ENCODE peak calls at places on chromosomes 1 and 21, in seven cellular contexts. F is A549, E is body of pancreas, N is IMR-90, A is MM.1S, V is right atrium auricular region, Y is pancreas. B is an unnamed sample. For H3K4me1, the result is how much of the 10 kb centered on the place peaks cover.

GRCh38 chr1:30476476-30476875 is 246.9 kb downstream of the MATN1 start:
- DNase-seq in F (no peak), E (no peak), N (no peak), A (no peak), V (no peak), Y (no peak), B (no peak)

GRCh38 chr1:204190212-204191211 is 5.8 kb downstream of the KISS1 start:
- DNase-seq in F (no peak), E (peak), N (peak), A (no peak), V (no peak), Y (peak), B (no peak)

GRCh38 chr1:9438431-9439073 is 100.7 kb upstream of the SLC25A33 start:
- DNase-seq in F (peak), E (peak), N (peak), A (no peak), V (peak), Y (peak), B (peak)

GRCh38 chr1:45356186-45356585 is 15.9 kb upstream of the MUTYH start:
- DNase-seq in F (no peak), E (no peak), N (peak), A (no peak), V (no peak), Y (no peak), B (no peak)

GRCh38 chr21:36788116-36788515 is 89.2 kb downstream of the SIM2 start:
- DNase-seq in F (peak), E (no peak), N (no peak), A (no peak), V (no peak), Y (no peak), B (no peak)

GRCh38 chr21:38506606-38507331 is 8.5 kb upstream of the ERG start:
- DNase-seq in F (no peak), E (no peak), N (no peak), A (no peak), V (no peak), Y (no peak), B (no peak)

GRCh38 chr1:72184099-72184695 is 98.1 kb downstream of the NEGR1 start:
- DNase-seq in F (no peak), E (no peak), N (no peak), A (no peak), V (no peak), Y (no peak), B (no peak)

GRCh38 chr1:189158155-189158554 is 1319.5 kb downstream of the BRINP3 start:
- DNase-seq in F (no peak), E (no peak), N (no peak), A (no peak), V (no peak), Y (no peak), B (no peak)

GRCh38 chr1:59028052-59028451 is 244.2 kb upstream of the JUN start:
- DNase-seq in F (no peak), E (no peak), N (no peak), A (no peak), V (no peak), Y (no peak), B (no peak)

GRCh38 chr1:56803561-56804156 is 15.5 kb downstream of the FYB2 start:
- DNase-seq in F (peak), E (peak), N (peak), A (peak), V (no peak), Y (no peak), B (no peak)

GRCh38 chr1:196997428-196997827 is 20.1 kb downstream of the CFHR5 start:
- DNase-seq in F (no peak), E (no peak), N (peak), A (no peak), V (no peak), Y (no peak), B (no peak)

GRCh38 chr1:84298688-84299535 is 2.6 kb upstream of the SAMD13 start:
- DNase-seq in F (peak), E (peak), N (no peak), A (no peak), V (no peak), Y (peak), B (peak)

GRCh38 chr1:201542166-201543045 is 3.5 kb downstream of the NAV1 start:
- DNase-seq in F (no peak), E (no peak), N (peak), A (no peak), V (no peak), Y (no peak), B (no peak)

GRCh38 chr21:18164933-18165332 is 79.7 kb upstream of the CHODL start:
- DNase-seq in F (no peak), E (no peak), N (no peak), A (peak), V (no peak), Y (no peak), B (no peak)

GRCh38 chr1:44848456-44849181 is 5.6 kb upstream of the PTCH2 start:
- DNase-seq in F (no peak), E (no peak), N (no peak), A (no peak), V (no peak), Y (no peak), B (no peak)

DNA sequence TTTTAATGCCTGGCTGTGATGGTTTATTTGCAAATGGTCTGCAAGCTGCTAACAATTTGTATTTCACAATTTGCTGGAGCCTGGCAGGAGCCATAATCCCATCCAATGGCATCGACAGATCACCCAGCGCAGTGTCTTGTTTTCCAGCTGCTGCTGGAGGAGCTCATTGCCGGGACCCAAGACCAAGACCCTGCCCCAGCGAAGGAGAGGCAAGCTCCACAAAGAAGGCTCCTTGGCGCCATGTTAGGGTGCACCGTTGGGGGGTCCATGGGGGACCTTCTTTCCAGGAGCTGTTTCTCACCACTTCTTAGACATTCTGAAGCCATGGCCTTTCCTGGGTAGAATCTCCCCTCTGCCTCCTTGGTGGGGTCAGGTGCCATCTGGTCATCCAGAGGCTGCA is 31.1 kb downstream of the AJAP1 start:
- DNase-seq in F (no peak), E (no peak), N (no peak), A (no peak), V (no peak), Y (no peak), B (no peak)
- H3K4me3 ChIP-seq in F (no peak), E (no peak), N (no peak), A (no peak), V (no peak), Y (no peak), B (no peak)

DNA sequence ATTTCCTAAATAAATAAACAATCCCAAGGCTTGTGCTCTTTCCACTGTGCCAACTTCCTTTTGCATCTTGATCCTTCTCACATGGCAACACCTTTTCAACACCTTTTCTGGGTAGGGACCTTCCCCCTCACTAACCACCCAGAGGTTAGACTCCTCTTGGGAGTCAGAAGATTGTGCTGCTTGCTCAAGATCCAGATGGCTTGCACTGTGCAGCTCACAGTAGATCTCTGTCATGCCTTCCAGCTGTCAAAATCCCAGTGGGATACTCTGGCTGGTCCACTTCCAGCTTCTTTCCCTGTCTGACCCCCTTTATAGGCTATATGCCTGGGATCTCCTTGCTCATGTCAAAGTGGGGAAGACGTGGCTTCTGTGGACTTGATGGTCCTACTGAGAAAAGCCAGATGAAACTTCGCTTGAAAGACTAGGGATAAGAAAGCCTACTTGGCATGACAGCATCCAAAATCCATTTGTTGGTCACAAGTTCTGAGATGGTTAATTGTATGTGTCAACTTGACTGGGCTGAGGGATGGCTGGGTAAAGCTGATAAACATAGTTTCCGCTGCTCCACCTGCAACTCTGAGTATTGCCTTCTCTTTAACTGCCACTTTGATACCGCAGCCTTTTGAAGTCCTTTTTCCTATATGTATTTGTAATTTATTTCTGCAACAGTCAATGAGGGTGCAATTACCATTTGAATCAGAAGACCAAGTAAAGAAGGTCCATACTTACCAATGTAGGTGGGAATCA is 74.5 kb downstream of the S1PR1 start:
- DNase-seq in F (no peak), E (no peak), N (no peak), A (no peak), V (no peak), Y (no peak), B (no peak)
- H3K4me1 ChIP-seq in F (under half), E (under half), N (under half), A (under half), V (under half), Y (under half), B (under half)

DNA sequence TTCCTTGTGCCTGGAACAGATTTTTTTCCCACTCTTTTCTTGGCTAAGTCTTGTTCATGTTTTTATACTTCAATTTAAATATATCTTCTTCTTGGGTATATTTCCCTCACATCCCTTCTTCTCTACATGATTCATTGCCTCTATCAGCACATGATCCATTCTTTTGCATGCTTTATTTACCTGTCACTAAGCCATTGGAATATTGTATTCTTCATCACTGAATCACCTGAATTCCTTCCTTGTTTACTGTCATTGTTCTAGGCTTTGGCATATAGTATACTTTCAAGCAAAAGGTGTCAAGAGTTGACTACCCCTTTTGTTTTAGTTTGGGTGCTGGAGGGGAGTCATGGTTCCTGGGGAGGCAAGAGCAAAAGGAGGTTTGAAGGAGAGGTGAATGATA is 464.5 kb upstream of the LRRC7 start:
- DNase-seq in F (no peak), E (no peak), N (no peak), A (no peak), V (no peak), Y (no peak), B (no peak)
- H3K4me3 ChIP-seq in F (no peak), E (no peak), N (no peak), A (no peak), V (no peak), Y (no peak), B (no peak)

GRCh38 chr1:98277111-98277510 is 356.3 kb upstream of the DPYD start:
- DNase-seq in F (no peak), E (no peak), N (peak), A (no peak), V (no peak), Y (no peak), B (no peak)

GRCh38 chr1:98276514-98276913 is 355.7 kb upstream of the DPYD start:
- DNase-seq in F (no peak), E (no peak), N (no peak), A (no peak), V (no peak), Y (no peak), B (no peak)

DNA sequence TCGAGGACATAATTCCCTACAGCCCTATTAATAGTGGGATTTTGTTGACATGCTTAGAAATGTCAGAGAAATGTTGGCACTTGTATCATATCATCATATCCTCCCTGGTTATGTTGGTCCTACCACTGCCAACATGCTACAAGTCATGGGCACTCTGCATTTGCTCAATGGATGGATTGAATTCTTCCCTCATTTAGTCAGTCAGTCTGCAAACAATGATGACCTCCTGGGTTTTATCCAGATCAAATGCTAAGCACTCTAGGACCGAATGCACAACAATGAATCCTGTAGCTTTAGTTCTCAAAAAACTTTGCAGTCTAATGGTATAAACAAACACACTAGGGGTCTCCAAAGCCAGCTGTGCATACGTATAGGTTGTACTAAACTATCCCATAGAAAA is 357.2 kb upstream of the DPYD start:
- DNase-seq in F (no peak), E (no peak), N (no peak), A (no peak), V (no peak), Y (no peak), B (no peak)
- H3K4me1 ChIP-seq in F (under half), E (under half), N (under half), A (under half), V (under half), Y (under half), B (under half)

GRCh38 chr1:91948501-91949355 is 473 bp upstream of the BRDT start:
- DNase-seq in F (no peak), E (no peak), N (no peak), A (no peak), V (no peak), Y (no peak), B (no peak)

GRCh38 chr1:91949356-91949699 is at the start of gene BRDT:
- DNase-seq in F (no peak), E (no peak), N (no peak), A (no peak), V (no peak), Y (no peak), B (no peak)

GRCh38 chr1:91940496-91940895 is 8.7 kb upstream of the BRDT start:
- DNase-seq in F (no peak), E (no peak), N (no peak), A (no peak), V (no peak), Y (no peak), B (no peak)

GRCh38 chr1:91948097-91948496 is 1.1 kb upstream of the BRDT start:
- DNase-seq in F (no peak), E (no peak), N (no peak), A (no peak), V (no peak), Y (no peak), B (no peak)

GRCh38 chr1:91944087-91944486 is 5.1 kb upstream of the BRDT start:
- DNase-seq in F (no peak), E (no peak), N (no peak), A (no peak), V (no peak), Y (no peak), B (no peak)
- H3K4me3 ChIP-seq in F (no peak), E (no peak), N (no peak), A (no peak), V (no peak), Y (no peak), B (no peak)

GRCh38 chr1:89606227-89606945 is 26.5 kb upstream of the LRRC8C start:
- DNase-seq in F (no peak), E (no peak), N (no peak), A (no peak), V (no peak), Y (no peak), B (no peak)
- H3K4me1 ChIP-seq in F (under half), E (under half), N (under half), A (under half), V (under half), Y (under half), B (under half)

GRCh38 chr1:147080013-147080661 is 92.1 kb downstream of the PRKAB2 start:
- DNase-seq in F (no peak), E (peak), N (no peak), A (no peak), V (no peak), Y (peak), B (no peak)
- H3K4me3 ChIP-seq in F (no peak), E (peak), N (no peak), A (peak), V (peak), Y (no peak), B (no peak)

GRCh38 chr1:66359815-66360214 is 174.1 kb upstream of the SGIP1 start:
- DNase-seq in F (no peak), E (no peak), N (no peak), A (no peak), V (no peak), Y (no peak), B (no peak)
- H3K4me1 ChIP-seq in F (half or more), E (under half), N (under half), A (under half), V (under half), Y (under half), B (under half)

GRCh38 chr1:93661829-93662474 is 19.7 kb downstream of the BCAR3 start:
- DNase-seq in F (peak), E (no peak), N (peak), A (no peak), V (no peak), Y (no peak), B (no peak)
- H3K4me3 ChIP-seq in F (peak), E (no peak), N (no peak), A (no peak), V (no peak), Y (no peak), B (no peak)